ENCODE peak calls at places on chromosomes 7 and 10, in five cellular contexts. S, P, J, X and C are unnamed samples.

GRCh38 chr7:131518626-131519025 is 37.8 kb downstream of the PODXL start:
- DNase-seq in J (no peak), S (no peak), X (no peak), P (peak; percentile 53), C (no peak)

GRCh38 chr7:122674502-122674901 is 24.4 kb downstream of the RNF133 start:
- DNase-seq in S (peak; percentile 14), P (no peak), J (peak; percentile 58), X (no peak), C (peak; percentile 33)

GRCh38 chr10:120789804-120790203 is 61.4 kb upstream of the WDR11 start:
- DNase-seq in X (no peak), P (no peak), J (no peak), S (no peak), C (no peak)

GRCh38 chr10:72171175-72171630 is 44.6 kb upstream of the ANAPC16 start:
- DNase-seq in J (peak; percentile 85), P (no peak), X (no peak), S (peak; percentile 52), C (peak; percentile 90)

GRCh38 chr7:31080112-31080511 is 28.0 kb downstream of the ADCYAP1R1 start:
- DNase-seq in P (peak; percentile 5), X (no peak), J (no peak), S (no peak), C (no peak)

GRCh38 chr10:132946311-132946710 is 3.9 kb upstream of the CFAP46 start:
- DNase-seq in S (no peak), X (no peak), J (no peak), P (peak; percentile 72), C (no peak)

GRCh38 chr10:114902151-114902550 is 35.8 kb upstream of the TRUB1 start:
- DNase-seq in X (no peak), S (peak; percentile 39), P (no peak), J (no peak), C (no peak)

GRCh38 chr10:17209931-17210330 is 8.5 kb upstream of the TRDMT1 start:
- DNase-seq in J (peak; percentile 35), X (no peak), S (no peak), P (no peak), C (no peak)

GRCh38 chr7:2079332-2080068 is 153.2 kb downstream of the MAD1L1 start:
- DNase-seq in X (no peak), S (no peak), P (no peak), J (no peak), C (no peak)

GRCh38 chr7:155981703-155982102 is 169.4 kb upstream of the SHH start:
- DNase-seq in J (no peak), S (no peak), X (no peak), P (peak; percentile 37), C (no peak)

GRCh38 chr7:1725199-1725701 is 55.2 kb downstream of the ELFN1 start:
- DNase-seq in X (no peak), P (no peak), J (no peak), S (peak; percentile 57), C (no peak)

GRCh38 chr10:6047847-6048246 is 14.3 kb downstream of the IL2RA start:
- DNase-seq in X (no peak), J (no peak), S (no peak), P (no peak), C (no peak)

GRCh38 chr7:45293295-45293942 is 135.8 kb downstream of the RAMP3 start:
- DNase-seq in S (no peak), P (no peak), J (no peak), X (no peak), C (no peak)

GRCh38 chr10:4704034-4704545 is 121.9 kb upstream of the AKR1E2 start:
- DNase-seq in S (peak; percentile 82), X (peak; percentile 14), J (peak; percentile 96), P (no peak), C (peak; percentile 99)

GRCh38 chr7:30330134-30331111 is 46.0 kb downstream of the ZNRF2 start:
- DNase-seq in X (peak; percentile 42), J (no peak), S (no peak), P (no peak), C (no peak)

GRCh38 chr7:70014472-70015232 is 416.4 kb downstream of the AUTS2 start:
- DNase-seq in J (no peak), S (no peak), X (no peak), P (no peak), C (no peak)

GRCh38 chr10:48661441-48661840 is 23.2 kb upstream of the WDFY4 start:
- DNase-seq in J (no peak), S (no peak), P (no peak), X (no peak), C (no peak)

GRCh38 chr7:95933618-95934017 is 161.3 kb downstream of the DYNC1I1 start:
- DNase-seq in J (no peak), S (no peak), X (no peak), P (no peak), C (no peak)

GRCh38 chr10:5402798-5403197 is 1.8 kb downstream of the TUBAL3 start:
- DNase-seq in S (no peak), P (no peak), J (no peak), X (no peak), C (no peak)

GRCh38 chr10:19819419-19820033 is 3.3 kb downstream of the PLXDC2 start:
- DNase-seq in J (peak; percentile 76), X (peak; percentile 14), P (no peak), S (peak; percentile 71), C (peak; percentile 74)

GRCh38 chr7:22979861-22980260 is 34.1 kb downstream of the HYCC1 start:
- DNase-seq in S (no peak), P (no peak), X (no peak), J (no peak), C (peak; percentile 12)

GRCh38 chr10:87818505-87819273 is 663 bp upstream of the ATAD1 start:
- DNase-seq in P (peak; percentile 80), S (peak; percentile 54), X (peak; percentile 50), J (peak; percentile 31), C (peak; percentile 31)

GRCh38 chr10:68096913-68097509 is 12.3 kb upstream of the MYPN start:
- DNase-seq in X (no peak), S (peak; percentile 78), J (peak; percentile 71), P (no peak), C (peak; percentile 87)

GRCh38 chr7:49398730-49399129 is 374.7 kb upstream of the VWC2 start:
- DNase-seq in X (no peak), J (peak; percentile 0), S (peak; percentile 41), P (no peak), C (no peak)

GRCh38 chr10:80462277-80462985 is 8.3 kb downstream of the TSPAN14 start:
- DNase-seq in J (peak; percentile 64), S (peak; percentile 63), X (no peak), P (no peak), C (peak; percentile 45)

GRCh38 chr7:134752006-134752760 is 27.3 kb upstream of the CALD1 start:
- DNase-seq in S (peak; percentile 46), P (no peak), J (peak; percentile 70), X (no peak), C (peak; percentile 64)

GRCh38 chr10:46232084-46232483 is 54.7 kb upstream of the ANTXRL start:
- DNase-seq in X (no peak), J (no peak), P (peak; percentile 24), S (no peak), C (no peak)

GRCh38 chr7:132450188-132450587 is 126.1 kb downstream of the PLXNA4 start:
- DNase-seq in J (no peak), X (no peak), S (no peak), P (no peak), C (no peak)

GRCh38 chr10:60496181-60496580 is 106.5 kb upstream of the ANK3 start:
- DNase-seq in S (no peak), X (no peak), J (peak; percentile 77), P (no peak), C (peak; percentile 67)

GRCh38 chr10:77164616-77165311 is 472.8 kb downstream of the KCNMA1 start:
- DNase-seq in S (peak; percentile 20), P (no peak), X (no peak), J (peak; percentile 36), C (no peak)

GRCh38 chr10:80458263-80458625 is 4.1 kb downstream of the TSPAN14 start:
- DNase-seq in J (no peak), P (no peak), S (no peak), X (no peak), C (no peak)

GRCh38 chr7:83629117-83629880 is 19.6 kb downstream of the SEMA3E start:
- DNase-seq in J (no peak), P (peak; percentile 31), S (no peak), X (no peak), C (no peak)

GRCh38 chr10:125030567-125031197 is 88.8 kb downstream of the ZRANB1 start:
- DNase-seq in S (no peak), P (peak; percentile 55), X (no peak), J (no peak), C (no peak)

GRCh38 chr10:72886596-72887522 is 6.7 kb upstream of the OIT3 start:
- DNase-seq in J (peak; percentile 26), X (peak; percentile 5), S (no peak), P (no peak), C (no peak)

GRCh38 chr7:76037310-76037709 is 10.5 kb downstream of the STYXL1 start:
- DNase-seq in S (peak; percentile 93), P (no peak), J (peak; percentile 27), X (no peak), C (peak; percentile 42)

GRCh38 chr7:47394216-47394615 is 187.7 kb downstream of the TNS3 start:
- DNase-seq in J (no peak), X (no peak), S (no peak), P (peak; percentile 17), C (no peak)

GRCh38 chr10:110989016-110989415 is 69.6 kb downstream of the SHOC2 start:
- DNase-seq in P (no peak), X (no peak), S (peak; percentile 30), J (no peak), C (peak; percentile 19)

GRCh38 chr10:43222296-43222695 is 44.6 kb downstream of the RASGEF1A start:
- DNase-seq in J (no peak), S (no peak), X (no peak), P (peak; percentile 46), C (no peak)